ENCODE peak calls at places on chromosome 19, in eight cellular contexts. J, K, S, F, B, Z, A and D are unnamed samples.

GRCh38 chr19:5719274-5719960 is 529 bp downstream of the LONP1 start:
- DNase-seq in A (peak), F (peak), J (no peak), Z (no peak), B (peak), S (no peak), K (no peak), D (no peak)

GRCh38 chr19:49786432-49786831 is 19.6 kb downstream of the AP2A1 start:
- DNase-seq in Z (no peak), S (no peak), A (no peak), F (no peak), J (peak), B (peak), K (peak), D (no peak)

GRCh38 chr19:15159251-15159650 is 41.5 kb downstream of the NOTCH3 start:
- DNase-seq in B (no peak), S (no peak), F (no peak), Z (no peak), J (no peak), K (peak), A (no peak), D (no peak)

GRCh38 chr19:11381535-11382369 is 2.4 kb downstream of the EPOR start:
- DNase-seq in F (peak), S (no peak), K (peak), A (peak), J (no peak), Z (peak), B (peak), D (peak)

GRCh38 chr19:5186293-5187050 is 154.1 kb downstream of the PTPRS start:
- DNase-seq in A (no peak), K (peak), Z (peak), S (no peak), F (no peak), B (no peak), J (no peak), D (no peak)

GRCh38 chr19:34365463-34366401 is 736 bp downstream of the GPI start:
- DNase-seq in B (peak), Z (no peak), S (no peak), F (peak), K (peak), A (peak), J (peak), D (peak)

GRCh38 chr19:46621191-46622117 is 3.4 kb downstream of the PTGIR start:
- DNase-seq in S (no peak), K (no peak), B (no peak), A (peak), F (no peak), Z (no peak), J (no peak), D (peak)

GRCh38 chr19:13459351-13459750 is 46.9 kb downstream of the CACNA1A start:
- DNase-seq in F (no peak), Z (no peak), S (no peak), J (no peak), B (no peak), A (peak), K (no peak), D (no peak)

DNA sequence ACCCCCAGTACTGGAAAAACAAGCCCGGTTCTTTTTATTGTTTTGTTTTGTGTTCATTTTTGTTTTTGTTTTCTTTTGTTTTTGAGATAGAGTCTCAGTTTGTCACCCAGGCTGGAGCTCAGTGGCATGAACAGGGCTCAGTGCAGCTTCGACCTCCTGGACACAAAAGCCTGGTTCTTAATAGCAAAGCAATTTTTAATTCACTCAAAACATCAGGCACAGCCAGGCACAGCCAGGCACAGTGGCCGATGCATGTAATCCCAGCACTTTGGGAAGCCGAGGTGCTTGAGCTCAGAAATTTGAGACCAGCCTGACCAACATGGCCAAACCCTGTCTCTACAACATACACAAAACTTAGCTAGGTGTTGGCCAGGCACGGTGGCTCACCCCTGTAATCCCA is 30.7 kb downstream of the INSR start:
- DNase-seq in F (no peak), A (no peak), J (no peak), B (no peak), K (no peak), S (no peak), Z (no peak), D (no peak)
- TF ChIP-seq CTCF in F (no peak), A (no peak), J (no peak), B (no peak), K (no peak), S (no peak), Z (no peak), D (no peak)

GRCh38 chr19:21326169-21326568 is 3.0 kb downstream of the ZNF708 start:
- DNase-seq in J (no peak), Z (no peak), S (no peak), K (no peak), B (no peak), F (no peak), A (no peak), D (no peak)
- TF ChIP-seq CTCF in J (no peak), Z (no peak), S (no peak), K (no peak), B (no peak), F (no peak), A (no peak), D (no peak)

GRCh38 chr19:22935151-22935550 is 67.8 kb downstream of the ZNF728 start:
- DNase-seq in S (no peak), B (no peak), F (no peak), J (no peak), Z (peak), A (no peak), K (no peak), D (no peak)
- TF ChIP-seq CTCF in S (no peak), B (no peak), F (no peak), J (no peak), Z (no peak), A (no peak), K (no peak), D (no peak)

DNA sequence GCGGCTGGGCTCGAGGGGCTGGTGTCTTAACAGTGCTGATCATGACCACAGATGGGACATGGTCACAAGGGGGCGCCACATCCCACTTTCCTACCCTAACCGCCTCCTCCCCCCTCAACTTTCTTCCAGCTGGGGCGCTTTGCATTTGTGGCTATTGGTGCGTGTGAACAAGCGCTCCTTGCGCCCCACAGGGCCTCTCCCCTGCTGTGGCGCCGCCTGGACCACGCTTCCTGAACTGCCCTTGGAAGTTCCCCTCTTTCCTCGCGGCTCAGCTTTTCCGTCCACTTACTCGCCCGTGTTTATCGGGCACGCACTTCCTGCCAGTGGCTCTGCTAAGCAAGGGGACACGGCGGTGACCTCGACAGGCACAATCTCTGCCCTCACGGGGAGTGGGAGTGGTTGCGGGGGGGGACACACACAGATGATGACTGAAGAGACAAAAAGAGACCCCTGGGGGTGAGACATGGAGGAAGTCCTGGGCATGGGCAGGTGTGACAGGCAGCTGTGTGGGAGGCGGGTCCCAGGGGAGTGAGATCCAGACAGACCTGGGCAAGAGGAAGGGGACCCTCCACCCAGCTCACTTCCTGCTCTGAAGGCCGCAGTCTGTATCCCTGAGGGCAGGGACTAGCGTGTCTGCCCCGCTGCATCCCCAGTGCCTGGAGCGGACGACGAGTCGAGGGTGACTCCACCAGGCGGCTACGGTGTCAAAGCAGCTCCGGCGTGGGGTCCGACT is 40.3 kb downstream of the ZNF787 start:
- DNase-seq in K (peak), J (peak), B (peak), F (peak), S (no peak), A (peak), Z (no peak), D (peak)
- TF ChIP-seq CTCF in K (peak), J (peak), B (peak), F (peak), S (peak), A (peak), Z (peak), D (peak)

GRCh38 chr19:52142001-52142595 is 2.4 kb upstream of the ZNF616 start:
- DNase-seq in A (no peak), S (peak), F (no peak), K (no peak), Z (peak), J (no peak), B (no peak), D (no peak)

GRCh38 chr19:52138614-52139290 is 986 bp downstream of the ZNF616 start:
- DNase-seq in K (peak), J (peak), B (peak), Z (peak), F (no peak), S (no peak), A (peak), D (peak)

GRCh38 chr19:52140077-52140710 is 456 bp upstream of the ZNF616 start:
- DNase-seq in K (no peak), S (no peak), J (no peak), A (no peak), F (no peak), B (no peak), Z (no peak), D (no peak)

DNA sequence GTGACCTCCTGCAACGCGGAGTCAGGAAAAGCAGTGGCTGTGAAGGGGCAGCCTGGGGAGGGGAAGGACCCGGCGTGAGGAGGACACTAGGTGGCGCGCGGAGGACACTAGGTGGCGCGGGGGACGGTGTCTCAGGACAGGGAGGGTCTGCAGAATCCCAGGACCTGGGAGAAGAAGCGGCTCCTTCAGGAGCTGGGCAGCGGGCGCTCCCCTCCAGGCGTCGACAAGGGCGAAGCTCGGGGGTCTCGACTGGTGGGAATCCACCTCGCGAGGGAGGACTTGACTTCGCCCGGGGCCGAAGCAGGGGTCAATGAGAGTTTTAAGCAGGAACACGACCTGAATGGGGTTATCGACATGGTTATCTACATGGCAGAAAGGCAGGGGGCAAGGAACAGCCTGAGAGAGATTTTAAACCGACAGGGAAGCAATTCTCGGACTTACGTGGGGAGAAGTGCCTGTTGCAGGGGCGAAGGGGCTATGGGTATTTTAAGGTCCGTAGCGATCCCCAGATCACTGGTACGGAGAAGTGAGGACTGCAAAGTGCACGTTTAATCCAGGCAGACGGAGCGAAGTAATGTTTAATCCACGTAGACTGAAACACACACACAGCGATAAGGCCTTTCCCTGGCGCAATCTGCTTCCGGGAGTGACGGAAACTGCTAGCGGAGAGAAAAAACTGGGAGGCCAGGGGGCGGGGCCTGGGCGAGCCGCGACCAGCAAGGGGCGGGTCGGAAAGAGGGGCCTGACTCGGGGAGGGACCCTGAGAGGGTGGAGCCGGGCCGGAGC is at the start of gene ZNF616:
- DNase-seq in S (peak), J (peak), F (peak), A (peak), K (peak), B (peak), Z (peak), D (peak)
- TF ChIP-seq CTCF in S (peak), J (peak), F (peak), A (peak), K (peak), B (peak), Z (peak), D (peak)

GRCh38 chr19:16442386-16443276 is 29.1 kb downstream of the EPS15L1 start:
- DNase-seq in J (no peak), B (peak), F (peak), S (no peak), K (no peak), A (peak), Z (no peak), D (no peak)

GRCh38 chr19:16446108-16447014 is 25.4 kb downstream of the EPS15L1 start:
- DNase-seq in A (no peak), K (no peak), Z (no peak), S (no peak), F (peak), B (no peak), J (no peak), D (no peak)

GRCh38 chr19:16445238-16446107 is 26.3 kb downstream of the EPS15L1 start:
- DNase-seq in A (no peak), K (peak), S (no peak), Z (no peak), B (no peak), F (no peak), J (no peak), D (no peak)

GRCh38 chr19:16444273-16444597 is 27.5 kb downstream of the EPS15L1 start:
- DNase-seq in B (no peak), Z (no peak), K (no peak), A (no peak), F (no peak), J (no peak), S (no peak), D (no peak)

DNA sequence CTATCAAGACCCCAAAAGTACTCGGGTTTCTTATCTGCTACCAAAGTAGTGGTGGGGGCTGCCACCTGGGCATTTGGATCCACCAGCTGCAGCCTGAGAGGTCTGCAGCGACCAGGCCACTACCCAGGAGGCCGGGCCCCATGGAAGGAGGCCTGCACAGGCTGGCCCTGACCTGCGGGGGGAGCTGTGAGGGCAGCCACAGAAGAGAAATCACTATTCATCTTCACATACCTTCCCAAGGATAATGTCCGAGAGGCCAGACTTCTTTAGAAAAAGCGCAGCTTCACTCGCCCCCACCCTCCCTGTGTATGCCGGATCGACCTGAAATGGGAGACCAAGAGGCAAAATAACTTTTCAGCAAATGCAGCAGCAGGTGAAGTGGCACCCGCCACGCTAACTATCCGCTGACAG is 30.1 kb downstream of the EPS15L1 start:
- DNase-seq in A (peak), B (peak), K (no peak), S (no peak), F (peak), Z (no peak), J (no peak), D (peak)
- TF ChIP-seq CTCF in A (peak), B (peak), K (peak), S (peak), F (peak), Z (peak), J (no peak), D (peak)

GRCh38 chr19:17527326-17527725 is 15.9 kb downstream of the PGLS start:
- DNase-seq in A (no peak), J (no peak), F (no peak), S (no peak), Z (no peak), K (no peak), B (no peak), D (no peak)
- TF ChIP-seq CTCF in A (no peak), J (no peak), F (no peak), S (no peak), Z (no peak), K (no peak), B (no peak), D (no peak)

DNA sequence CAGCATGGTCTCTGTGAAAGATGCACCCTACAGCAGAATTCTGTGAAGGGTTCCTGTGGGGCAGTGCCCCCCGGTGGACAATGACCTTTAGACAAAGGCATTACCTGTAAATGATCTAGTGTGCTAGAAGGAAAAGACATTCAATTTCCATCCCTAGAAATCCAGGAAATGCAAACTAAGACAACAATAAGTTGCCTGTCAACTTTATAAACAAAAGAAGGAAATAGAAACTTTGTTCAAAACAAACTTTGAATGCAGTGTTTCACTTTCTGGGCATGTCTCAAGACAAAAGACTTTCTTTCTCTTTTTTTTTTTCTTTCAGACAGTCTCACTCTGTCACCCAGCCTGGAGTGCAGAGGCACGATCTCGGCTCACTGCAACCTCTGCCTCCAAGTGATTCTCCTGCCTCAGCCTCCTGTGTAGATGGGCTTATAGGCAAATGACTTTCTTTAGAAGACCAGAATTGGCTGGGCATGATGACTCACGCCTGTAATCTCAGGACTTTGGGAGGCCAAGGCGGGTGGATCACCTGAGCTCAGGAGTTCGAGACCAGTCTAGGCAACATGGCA is 15.5 kb downstream of the TEX101 start:
- DNase-seq in S (peak), F (no peak), B (no peak), A (no peak), Z (peak), J (no peak), K (no peak), D (no peak)
- TF ChIP-seq CTCF in S (peak), F (no peak), B (no peak), A (peak), Z (peak), J (no peak), K (no peak), D (peak)

DNA sequence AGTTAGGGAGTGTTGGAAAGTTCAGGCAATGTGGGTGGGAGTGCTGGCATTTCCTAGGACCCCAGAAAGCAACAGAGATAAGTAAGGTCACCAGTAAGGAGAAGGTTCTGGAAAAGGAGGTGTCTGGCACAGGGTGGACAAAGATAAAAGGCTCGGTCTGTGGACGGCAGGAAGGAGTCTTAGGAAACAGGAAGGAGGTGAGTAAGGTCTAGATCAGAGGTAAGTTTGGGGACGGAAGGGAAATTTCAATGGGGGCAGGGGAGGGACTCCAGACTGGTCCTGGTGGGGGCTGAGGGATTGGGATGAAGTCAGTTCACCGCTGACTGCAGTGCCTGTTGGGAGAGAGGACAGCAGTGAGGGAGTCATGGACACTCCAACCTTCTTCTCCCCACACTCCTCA is 7.8 kb upstream of the OPA3 start:
- DNase-seq in S (peak), Z (no peak), B (no peak), J (no peak), F (peak), K (no peak), A (no peak), D (no peak)
- TF ChIP-seq CTCF in S (no peak), Z (no peak), B (no peak), J (no peak), F (no peak), K (no peak), A (no peak), D (no peak)